ENCODE peak calls at places on chromosomes 13 and 19, in five cellular contexts. J, C, U, D and F are unnamed samples.

GRCh38 chr19:58037927-58038687 is 4.3 kb downstream of the ZSCAN1 start:
- DNase-seq in J (no peak), C (no peak), U (no peak), D (no peak), F (no peak)

GRCh38 chr13:85228692-85229091 is 570.5 kb downstream of the SLITRK6 start:
- DNase-seq in J (no peak), C (no peak), U (no peak), D (no peak), F (no peak)

GRCh38 chr13:61277088-61277487 is 138.6 kb downstream of the PCDH20 start:
- DNase-seq in J (no peak), C (no peak), U (no peak), D (no peak), F (no peak)

GRCh38 chr13:73421310-73421912 is 362.6 kb downstream of the KLF5 start:
- DNase-seq in J (no peak), C (no peak), U (no peak), D (no peak), F (no peak)

GRCh38 chr19:1245884-1246816 is 2.2 kb upstream of the MIDN start:
- DNase-seq in J (no peak), C (no peak), U (no peak), D (no peak), F (no peak)

GRCh38 chr13:53105881-53106280 is 77.3 kb downstream of the OLFM4 start:
- DNase-seq in J (no peak), C (no peak), U (no peak), D (no peak), F (no peak)

GRCh38 chr13:112688560-112689497 is 1.0 kb upstream of the ATP11A start:
- DNase-seq in J (no peak), C (peak), U (peak), D (no peak), F (no peak)

GRCh38 chr19:20077791-20078463 is at the start of gene ZNF90:
- DNase-seq in J (peak), C (peak), U (no peak), D (peak), F (no peak)